ENCODE peak calls at places on chromosomes 6 and 20, in four cellular contexts. R is ACHN, V is fibroblast of the conjunctiva, B is Caki2. E is an unnamed sample.

GRCh38 chr6:13810688-13811446 is 3.5 kb downstream of the MCUR1 start:
- DNase-seq in V (no peak), B (no peak), R (no peak), E (no peak)

GRCh38 chr20:4633780-4634179 is 87.9 kb upstream of the PRND start:
- DNase-seq in R (peak), V (peak), B (peak), E (no peak)

GRCh38 chr6:78771619-78772018 is 95.7 kb upstream of the IRAK1BP1 start:
- DNase-seq in V (no peak), B (no peak), R (no peak), E (no peak)

GRCh38 chr20:62155428-62156253 is 12.1 kb downstream of the SS18L1 start:
- DNase-seq in V (no peak), B (peak), R (peak), E (peak)

GRCh38 chr20:40673442-40673841 is 15.6 kb downstream of the MAFB start:
- DNase-seq in B (no peak), R (no peak), V (no peak), E (no peak)

GRCh38 chr20:17281478-17281877 is 54.6 kb downstream of the PCSK2 start:
- DNase-seq in R (peak), B (peak), V (no peak), E (peak)

GRCh38 chr6:35638679-35639078 is 50.0 kb downstream of the FKBP5 start:
- DNase-seq in B (no peak), V (no peak), R (no peak), E (no peak)

GRCh38 chr6:2976571-2977085 is 5.3 kb upstream of the SERPINB6 start:
- DNase-seq in V (no peak), R (peak), B (no peak), E (no peak)

GRCh38 chr6:22873531-22874136 is 304.3 kb downstream of the HDGFL1 start:
- DNase-seq in V (peak), B (no peak), R (no peak), E (no peak)

GRCh38 chr20:40568200-40568599 is 120.8 kb downstream of the MAFB start:
- DNase-seq in B (no peak), R (no peak), V (no peak), E (no peak)

GRCh38 chr20:34564810-34565209 is 6.3 kb downstream of the MAP1LC3A start:
- DNase-seq in B (no peak), V (no peak), R (no peak), E (no peak)

GRCh38 chr6:22320750-22321149 is 23.9 kb upstream of the PRL start:
- DNase-seq in R (peak), B (peak), V (no peak), E (no peak)

GRCh38 chr6:33699131-33699530 is 12.4 kb downstream of the UQCC2 start:
- DNase-seq in V (no peak), R (no peak), B (no peak), E (no peak)

GRCh38 chr6:134372603-134373281 is 54.8 kb upstream of the SGK1 start:
- DNase-seq in V (peak), R (no peak), B (no peak), E (no peak)

GRCh38 chr6:118249680-118250079 is 298.4 kb upstream of the PLN start:
- DNase-seq in V (no peak), B (no peak), R (no peak), E (no peak)

GRCh38 chr20:12925214-12925755 is 83.5 kb upstream of the SPTLC3 start:
- DNase-seq in V (peak), R (peak), B (peak), E (peak)

GRCh38 chr20:51091564-51092195 is 68.8 kb upstream of the KCNG1 start:
- DNase-seq in B (no peak), R (no peak), V (no peak), E (no peak)

GRCh38 chr20:18989736-18990474 is 176.3 kb downstream of the SCP2D1 start:
- DNase-seq in B (no peak), V (no peak), R (no peak), E (no peak)

GRCh38 chr20:2800590-2801458 is at the start of gene CPXM1:
- DNase-seq in V (no peak), B (no peak), R (no peak), E (peak)

GRCh38 chr20:25695532-25696383 is 895 bp downstream of the ZNF337 start:
- DNase-seq in R (peak), B (no peak), V (no peak), E (no peak)

GRCh38 chr20:18647777-18648176 is 59.9 kb downstream of the DTD1 start:
- DNase-seq in V (no peak), B (no peak), R (no peak), E (no peak)

GRCh38 chr20:58209652-58210397 is 18.6 kb downstream of the ANKRD60 start:
- DNase-seq in B (peak), R (peak), V (peak), E (peak)

GRCh38 chr6:26141378-26141901 is 54.2 kb downstream of the HFE start:
- DNase-seq in R (no peak), B (no peak), V (no peak), E (no peak)

E was measured in H9.